ENCODE peak calls at places on chromosomes 1 and 21, in six cellular contexts. T is activated CD8-positive, alpha-beta T cell treated with anti-CD3 and anti-CD28 coated beads, Interleukin-2, amount 10 ng/mL, durations not matched to agents 7 days and 5 days; F is left ventricle myocardium inferior; R is ovary; G is ecto neural progenitor cell; Q is OCI-LY7. H is an unnamed sample.

GRCh38 chr21:45019076-45019886 is 55.1 kb upstream of the ADARB1 start:
- DNase-seq in T (no peak), F (peak), R (peak), G (no peak), Q (no peak), H (no peak)

GRCh38 chr1:28986296-28986910 is 72.0 kb downstream of the EPB41 start:
- DNase-seq in T (no peak), F (no peak), R (no peak), G (no peak), Q (peak), H (peak)

GRCh38 chr1:40130892-40131291 is 30.3 kb upstream of the RLF start:
- DNase-seq in T (no peak), F (no peak), R (no peak), G (no peak), Q (no peak), H (peak)

GRCh38 chr1:93694833-93695232 is 13.2 kb upstream of the BCAR3 start:
- DNase-seq in T (no peak), F (no peak), R (no peak), G (no peak), Q (no peak), H (no peak)

GRCh38 chr1:70504821-70505193 is 93.7 kb downstream of the CTH start:
- DNase-seq in T (no peak), F (no peak), R (peak), G (no peak), Q (no peak), H (no peak)

GRCh38 chr1:231206856-231207255 is 34.2 kb upstream of the GNPAT start:
- DNase-seq in T (no peak), F (no peak), R (no peak), G (no peak), Q (no peak), H (no peak)

GRCh38 chr1:187924252-187924651 is 1095.5 kb downstream of the PLA2G4A start:
- DNase-seq in T (no peak), F (no peak), R (no peak), G (no peak), Q (no peak), H (no peak)

GRCh38 chr1:156232222-156232621 is 9.8 kb upstream of the BGLAP start:
- DNase-seq in T (no peak), F (no peak), R (no peak), G (no peak), Q (no peak), H (no peak)

GRCh38 chr1:111937147-111937725 is 52.2 kb downstream of the KCND3 start:
- DNase-seq in T (no peak), F (no peak), R (no peak), G (no peak), Q (no peak), H (no peak)

GRCh38 chr1:151147685-151148084 is 1.3 kb upstream of the SEMA6C start:
- DNase-seq in T (no peak), F (no peak), R (no peak), G (no peak), Q (no peak), H (no peak)

GRCh38 chr1:245614476-245614875 is 459.7 kb downstream of the KIF26B start:
- DNase-seq in T (no peak), F (no peak), R (no peak), G (no peak), Q (no peak), H (no peak)

GRCh38 chr1:210230149-210230695 is 2.4 kb upstream of the SERTAD4 start:
- DNase-seq in T (no peak), F (no peak), R (no peak), G (no peak), Q (no peak), H (no peak)

GRCh38 chr1:248786106-248786665 is 30.6 kb upstream of the LYPD8 start:
- DNase-seq in T (no peak), F (no peak), R (no peak), G (no peak), Q (no peak), H (no peak)

GRCh38 chr1:169694304-169694703 is 17.1 kb downstream of the SELL start:
- DNase-seq in T (peak), F (no peak), R (no peak), G (no peak), Q (peak), H (no peak)

GRCh38 chr1:91924146-91924545 is 25.1 kb upstream of the BRDT start:
- DNase-seq in T (no peak), F (no peak), R (no peak), G (no peak), Q (no peak), H (no peak)

GRCh38 chr1:210855440-210855839 is 278.5 kb downstream of the KCNH1 start:
- DNase-seq in T (no peak), F (no peak), R (no peak), G (no peak), Q (no peak), H (no peak)

GRCh38 chr21:43317959-43318358 is 109.0 kb downstream of the SIK1 start:
- DNase-seq in T (no peak), F (no peak), R (no peak), G (no peak), Q (peak), H (no peak)

GRCh38 chr21:45011426-45011825 is 63.0 kb upstream of the ADARB1 start:
- DNase-seq in T (no peak), F (no peak), R (no peak), G (no peak), Q (no peak), H (no peak)

GRCh38 chr1:29240400-29240837 is 4.1 kb downstream of the PTPRU start:
- DNase-seq in T (no peak), F (no peak), R (no peak), G (peak), Q (no peak), H (no peak)

GRCh38 chr1:5998906-5999301 is 6.7 kb upstream of the NPHP4 start:
- DNase-seq in T (no peak), F (peak), R (peak), G (no peak), Q (no peak), H (no peak)

GRCh38 chr1:29756901-29757729 is 520.8 kb downstream of the PTPRU start:
- DNase-seq in T (no peak), F (no peak), R (no peak), G (peak), Q (no peak), H (no peak)

GRCh38 chr1:36776949-36777348 is 257.4 kb downstream of the GRIK3 start:
- DNase-seq in T (no peak), F (no peak), R (no peak), G (no peak), Q (no peak), H (no peak)

GRCh38 chr1:179753061-179753460 is 10.0 kb downstream of the FAM163A start:
- DNase-seq in T (no peak), F (no peak), R (no peak), G (no peak), Q (no peak), H (no peak)

GRCh38 chr1:74380252-74380651 is 132.2 kb downstream of the LRRC53 start:
- DNase-seq in T (no peak), F (no peak), R (no peak), G (no peak), Q (no peak), H (no peak)

GRCh38 chr1:154352245-154352580 is 26.9 kb downstream of the ATP8B2 start:
- DNase-seq in T (no peak), F (no peak), R (no peak), G (peak), Q (no peak), H (no peak)

GRCh38 chr1:19398309-19398760 is 86.2 kb downstream of the SLC66A1 start:
- DNase-seq in T (no peak), F (no peak), R (peak), G (no peak), Q (no peak), H (no peak)

GRCh38 chr1:33055210-33055991 is 18.7 kb upstream of the AK2 start:
- DNase-seq in T (peak), F (peak), R (peak), G (peak), Q (peak), H (no peak)

GRCh38 chr1:78095618-78096416 is 50.1 kb downstream of the GIPC2 start:
- DNase-seq in T (no peak), F (no peak), R (no peak), G (no peak), Q (no peak), H (no peak)

GRCh38 chr1:2045468-2046224 is 4.6 kb upstream of the PRKCZ start:
- DNase-seq in T (no peak), F (no peak), R (no peak), G (no peak), Q (no peak), H (no peak)

GRCh38 chr1:15808955-15809354 is 1.5 kb upstream of the UQCRHL start:
- DNase-seq in T (no peak), F (no peak), R (no peak), G (no peak), Q (no peak), H (no peak)

GRCh38 chr1:219913005-219913404 is 15.4 kb downstream of the SLC30A10 start:
- DNase-seq in T (no peak), F (no peak), R (no peak), G (no peak), Q (no peak), H (no peak)

GRCh38 chr1:168598125-168598524 is 21.7 kb downstream of the XCL1 start:
- DNase-seq in T (no peak), F (no peak), R (no peak), G (no peak), Q (no peak), H (no peak)